ENCODE peak calls at places on chromosomes 11 and 22, in ten cellular contexts. G is retinal pigment epithelial cell, X is astrocyte of the spinal cord, D is choroid plexus epithelial cell, A is HepG2, F is MM.1S, Q is nephron progenitor cell, J is lower leg skin, Y is keratinocyte, N is natural killer cell. C is an unnamed sample.

GRCh38 chr11:4095509-4096230 is 1.1 kb downstream of the RRM1 start:
- DNase-seq in G (no peak), X (peak; percentile 42), D (peak; percentile 73), A (peak; percentile 44), F (peak; percentile 14), Q (no peak), J (peak; percentile 80), Y (no peak), N (no peak), C (no peak)

GRCh38 chr11:119509969-119510401 is 87.0 kb upstream of the THY1 start:
- DNase-seq in G (no peak), X (peak; percentile 88), D (peak; percentile 86), A (no peak), F (peak; percentile 18), Q (no peak), J (no peak), Y (no peak), N (no peak), C (no peak)

GRCh38 chr11:1371377-1371776 is 18.4 kb upstream of the BRSK2 start:
- DNase-seq in G (no peak), X (no peak), D (no peak), A (no peak), F (no peak), Q (no peak), J (no peak), Y (no peak), N (no peak), C (no peak)

GRCh38 chr11:22787565-22788162 is 41.9 kb downstream of the SVIP start:
- DNase-seq in G (no peak), X (peak; percentile 45), D (peak; percentile 67), A (peak; percentile 45), F (peak; percentile 69), Q (peak; percentile 26), J (no peak), Y (no peak), N (no peak), C (peak; percentile 15)

GRCh38 chr11:60184824-60185511 is 2.1 kb upstream of the MS4A6A start:
- DNase-seq in G (no peak), X (no peak), D (no peak), A (no peak), F (no peak), Q (no peak), J (no peak), Y (no peak), N (no peak), C (no peak)

GRCh38 chr11:105109353-105109752 is 30.2 kb downstream of the CARD18 start:
- DNase-seq in G (no peak), X (no peak), D (no peak), A (no peak), F (no peak), Q (no peak), J (no peak), Y (no peak), N (no peak), C (no peak)

GRCh38 chr11:83836883-83837654 is 550.9 kb upstream of the CCDC90B start:
- DNase-seq in G (peak; percentile 7), X (peak; percentile 46), D (peak; percentile 74), A (peak; percentile 65), F (peak; percentile 44), Q (peak; percentile 53), J (no peak), Y (no peak), N (no peak), C (peak; percentile 47)

GRCh38 chr11:12455938-12456337 is 78.6 kb downstream of the PARVA start:
- DNase-seq in G (no peak), X (peak; percentile 50), D (peak; percentile 53), A (no peak), F (no peak), Q (no peak), J (no peak), Y (no peak), N (no peak), C (no peak)

GRCh38 chr22:45235101-45235777 is 5.5 kb downstream of the KIAA0930 start:
- DNase-seq in G (no peak), X (no peak), D (no peak), A (no peak), F (peak; percentile 88), Q (no peak), J (no peak), Y (no peak), N (peak; percentile 60), C (no peak)

GRCh38 chr22:46678003-46678657 is 57.9 kb downstream of the GRAMD4 start:
- DNase-seq in G (no peak), X (no peak), D (no peak), A (no peak), F (no peak), Q (no peak), J (no peak), Y (no peak), N (no peak), C (no peak)

GRCh38 chr22:46682011-46682731 is 55.9 kb downstream of the CERK start:
- DNase-seq in G (no peak), X (no peak), D (no peak), A (no peak), F (no peak), Q (no peak), J (no peak), Y (no peak), N (no peak), C (no peak)

GRCh38 chr22:46678785-46679700 is 58.9 kb downstream of the GRAMD4 start:
- DNase-seq in G (no peak), X (peak; percentile 2), D (peak; percentile 41), A (no peak), F (no peak), Q (no peak), J (no peak), Y (no peak), N (no peak), C (no peak)

GRCh38 chr22:46679711-46680269 is 58.3 kb downstream of the CERK start:
- DNase-seq in G (no peak), X (no peak), D (no peak), A (no peak), F (no peak), Q (no peak), J (no peak), Y (no peak), N (no peak), C (no peak)

DNA sequence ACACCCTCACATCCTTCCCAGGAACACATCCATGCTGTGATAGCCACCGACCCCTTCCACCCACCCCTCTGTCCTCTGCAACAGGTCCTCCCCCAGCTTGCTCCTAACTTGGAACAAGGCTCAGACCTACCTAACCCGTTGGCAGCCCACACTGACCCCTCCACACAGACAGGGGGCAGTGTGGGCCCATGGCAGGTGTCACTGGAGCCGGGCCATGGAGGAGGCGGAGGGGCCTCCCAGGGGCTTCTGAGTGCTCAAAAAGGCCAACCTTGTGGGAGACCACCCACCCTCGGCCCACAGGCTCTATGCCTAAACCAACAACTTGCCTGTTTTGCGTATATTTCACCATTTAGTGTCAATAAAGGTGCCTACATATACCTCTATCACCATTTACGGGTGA is 57.0 kb downstream of the CERK start:
- DNase-seq in G (no peak), X (no peak), D (no peak), A (peak; percentile 18), F (no peak), Q (no peak), J (no peak), Y (no peak), N (no peak), C (peak; percentile 21)
- TF ChIP-seq CTCF in G (no peak), X (peak; percentile 41), D (peak; percentile 42), A (peak; percentile 58), F (peak; percentile 43), Q (no peak), J (no peak), Y (peak; percentile 52), N (no peak), C (peak; percentile 15)

GRCh38 chr11:115778928-115779650 is 274.9 kb upstream of the CADM1 start:
- DNase-seq in G (no peak), X (no peak), D (no peak), A (no peak), F (no peak), Q (no peak), J (no peak), Y (no peak), N (no peak), C (no peak)
- TF ChIP-seq CTCF in G (no peak), X (no peak), D (no peak), A (no peak), F (no peak), Q (no peak), J (no peak), Y (no peak), N (no peak), C (no peak)

GRCh38 chr11:31050061-31050790 is 319.3 kb downstream of the DCDC1 start:
- DNase-seq in G (no peak), X (no peak), D (no peak), A (no peak), F (no peak), Q (no peak), J (no peak), Y (no peak), N (no peak), C (no peak)

DNA sequence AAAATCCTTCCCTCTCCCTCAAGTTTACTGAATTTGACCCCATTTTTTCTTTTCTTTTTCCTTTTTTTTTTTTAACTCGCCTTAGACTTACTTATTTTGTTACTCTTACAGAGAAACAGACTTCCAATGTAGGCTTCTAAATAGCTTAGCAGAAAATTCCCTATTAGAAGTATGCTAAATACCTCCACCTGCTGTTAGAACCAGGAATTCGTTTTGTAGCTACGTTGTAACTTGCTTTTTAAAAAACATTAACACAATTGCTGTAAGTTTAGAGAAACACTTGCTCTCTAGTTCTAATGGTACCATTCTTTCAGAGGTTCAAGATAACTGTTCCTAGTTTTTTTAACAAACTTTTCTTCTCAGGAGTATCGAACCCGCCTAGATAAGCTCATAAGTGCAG is 324.2 kb downstream of the DCDC1 start:
- DNase-seq in G (no peak), X (peak; percentile 8), D (peak; percentile 49), A (peak; percentile 27), F (no peak), Q (no peak), J (no peak), Y (no peak), N (no peak), C (no peak)
- TF ChIP-seq CTCF in G (peak; percentile 58), X (peak; percentile 36), D (peak; percentile 52), A (peak; percentile 50), F (peak; percentile 36), Q (peak; percentile 39), J (no peak), Y (peak; percentile 16), N (no peak), C (peak; percentile 37)

GRCh38 chr11:34357646-34358257 is at the start of gene ABTB2:
- DNase-seq in G (peak; percentile 92), X (peak; percentile 98), D (peak; percentile 99), A (peak; percentile 94), F (peak; percentile 98), Q (peak; percentile 99), J (peak; percentile 100), Y (no peak), N (peak; percentile 97), C (peak; percentile 98)

GRCh38 chr11:34356576-34356917 is 1.3 kb downstream of the ABTB2 start:
- DNase-seq in G (no peak), X (peak; percentile 60), D (peak; percentile 44), A (no peak), F (no peak), Q (no peak), J (no peak), Y (no peak), N (peak; percentile 18), C (peak; percentile 33)

GRCh38 chr11:34358258-34358665 is 452 bp upstream of the ABTB2 start:
- DNase-seq in G (no peak), X (peak; percentile 81), D (peak; percentile 64), A (peak; percentile 75), F (no peak), Q (peak; percentile 63), J (peak; percentile 90), Y (no peak), N (no peak), C (peak; percentile 60)

GRCh38 chr11:34356130-34356529 is 1.7 kb downstream of the ABTB2 start:
- DNase-seq in G (no peak), X (no peak), D (no peak), A (no peak), F (no peak), Q (no peak), J (no peak), Y (no peak), N (no peak), C (no peak)

GRCh38 chr11:34356918-34357645 is 728 bp downstream of the ABTB2 start:
- DNase-seq in G (no peak), X (peak; percentile 66), D (peak; percentile 64), A (no peak), F (peak; percentile 27), Q (peak; percentile 72), J (peak; percentile 92), Y (no peak), N (peak; percentile 45), C (peak; percentile 40)
- TF ChIP-seq CTCF in G (no peak), X (peak; percentile 13), D (peak; percentile 26), A (peak; percentile 40), F (no peak), Q (no peak), J (no peak), Y (peak; percentile 15), N (no peak), C (no peak)